ENCODE peak calls at places on chromosomes 4 and X, in four cellular contexts. One of them, this sample, is unnamed.

GRCh38 chr4:2934813-2935761 is 28.1 kb downstream of the NOP14 start:
- DNase-seq in prostate gland: peak; percentile 94
- DNase-seq in upper lobe of right lung: peak; percentile 98
- DNase-seq in ovary: peak; percentile 99
- DNase-seq in this sample: peak; percentile 96

GRCh38 chr4:54683616-54684346 is 26.0 kb downstream of the KIT start:
- DNase-seq in prostate gland: no peak
- DNase-seq in upper lobe of right lung: no peak
- DNase-seq in ovary: no peak
- DNase-seq in this sample: no peak

GRCh38 chr4:20421586-20421985 is 169.9 kb downstream of the SLIT2 start:
- DNase-seq in prostate gland: no peak
- DNase-seq in upper lobe of right lung: no peak
- DNase-seq in ovary: no peak
- DNase-seq in this sample: no peak

GRCh38 chrX:23376581-23376980 is 41.9 kb downstream of the PTCHD1 start:
- DNase-seq in prostate gland: no peak
- DNase-seq in upper lobe of right lung: no peak
- DNase-seq in ovary: no peak
- DNase-seq in this sample: no peak

GRCh38 chrX:93673869-93674271 is at the start of gene FAM133A:
- DNase-seq in prostate gland: no peak
- DNase-seq in upper lobe of right lung: no peak
- DNase-seq in ovary: no peak
- DNase-seq in this sample: no peak

GRCh38 chr4:181503800-181504364 is 739.3 kb upstream of the TENM3 start:
- DNase-seq in prostate gland: no peak
- DNase-seq in upper lobe of right lung: no peak
- DNase-seq in ovary: no peak
- DNase-seq in this sample: no peak

GRCh38 chr4:26342328-26343040 is 21.7 kb downstream of the RBPJ start:
- DNase-seq in prostate gland: no peak
- DNase-seq in upper lobe of right lung: no peak
- DNase-seq in ovary: no peak
- DNase-seq in this sample: no peak

GRCh38 chr4:98275129-98275528 is 13.9 kb downstream of the RAP1GDS1 start:
- DNase-seq in prostate gland: no peak
- DNase-seq in upper lobe of right lung: no peak
- DNase-seq in ovary: no peak
- DNase-seq in this sample: no peak

GRCh38 chr4:95857761-95858160 is 17.9 kb downstream of the PDHA2 start:
- DNase-seq in prostate gland: no peak
- DNase-seq in upper lobe of right lung: no peak
- DNase-seq in ovary: no peak
- DNase-seq in this sample: no peak

GRCh38 chrX:119095936-119096335 is 23.1 kb downstream of the CT47C1 start:
- DNase-seq in prostate gland: no peak
- DNase-seq in upper lobe of right lung: no peak
- DNase-seq in ovary: no peak
- DNase-seq in this sample: no peak

DNA sequence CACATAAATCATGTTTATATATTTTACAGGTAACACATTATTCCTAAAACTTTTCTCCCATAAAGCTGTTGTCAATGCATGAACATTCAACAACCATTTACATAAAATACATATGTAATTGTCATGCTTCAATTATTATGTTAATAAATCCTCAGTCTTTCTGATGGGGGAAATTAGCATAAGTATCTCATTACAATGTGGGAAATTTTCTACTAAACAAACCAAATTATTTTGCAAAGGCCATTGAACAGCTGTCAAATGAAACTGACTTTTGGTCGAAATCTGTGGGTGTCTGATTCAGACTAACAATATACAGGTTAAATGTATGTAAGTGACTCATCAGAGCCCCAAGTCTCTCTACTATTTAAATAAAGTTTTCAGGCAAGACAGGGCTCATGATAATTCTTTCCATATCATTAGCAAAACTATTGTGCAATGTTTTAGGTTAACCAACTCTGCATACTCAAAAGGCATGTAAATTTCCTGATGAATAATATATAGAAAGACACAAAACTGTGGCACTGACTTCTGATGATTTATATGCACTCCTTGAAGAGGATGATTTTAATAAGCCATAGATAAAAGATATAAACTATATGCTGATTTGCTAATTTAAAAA is 795.3 kb upstream of the AADAT start:
- DNase-seq in prostate gland: no peak
- DNase-seq in upper lobe of right lung: no peak
- DNase-seq in ovary: no peak
- DNase-seq in this sample: no peak
- H3K27ac ChIP-seq in prostate gland: no peak overlapping the region
- H3K27ac ChIP-seq in upper lobe of right lung: no peak overlapping the region
- H3K27ac ChIP-seq in ovary: no peak overlapping the region
- H3K27ac ChIP-seq in this sample: no peak overlapping the region

DNA sequence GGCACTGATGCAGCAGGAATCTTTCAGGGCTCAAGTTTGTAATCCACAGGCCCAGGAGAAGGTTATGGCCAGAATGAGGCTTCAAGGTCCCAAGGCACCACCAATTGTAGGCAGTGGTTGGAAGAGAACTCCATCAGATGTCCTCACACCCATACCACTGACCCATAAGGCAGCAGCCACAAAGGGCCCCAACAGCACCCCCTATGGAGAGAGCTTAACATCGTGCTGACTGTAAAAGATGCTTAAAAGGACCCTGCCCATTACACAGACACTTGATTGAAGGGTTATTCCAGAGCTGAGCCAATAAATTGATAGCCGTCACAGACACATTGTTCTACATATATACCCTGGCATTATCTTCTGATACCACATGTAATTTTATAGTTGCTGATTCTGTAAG is 113.7 kb downstream of the SOWAHB start:
- DNase-seq in prostate gland: no peak
- DNase-seq in upper lobe of right lung: no peak
- DNase-seq in ovary: no peak
- DNase-seq in this sample: no peak
- H3K27ac ChIP-seq in prostate gland: no peak overlapping the region
- H3K27ac ChIP-seq in upper lobe of right lung: no peak overlapping the region
- H3K27ac ChIP-seq in ovary: no peak overlapping the region
- H3K27ac ChIP-seq in this sample: no peak overlapping the region

GRCh38 chr4:184477201-184477999 is 3.0 kb upstream of the IRF2 start:
- DNase-seq in prostate gland: no peak
- DNase-seq in upper lobe of right lung: no peak
- DNase-seq in ovary: no peak
- DNase-seq in this sample: no peak
- H3K27ac ChIP-seq in prostate gland: no peak overlapping the region
- H3K27ac ChIP-seq in upper lobe of right lung: no peak overlapping the region
- H3K27ac ChIP-seq in ovary: peak overlapping the region; percentile 17
- H3K27ac ChIP-seq in this sample: peak overlapping the region; percentile 97

GRCh38 chr4:104941661-104942062 is 205.0 kb upstream of the TET2 start:
- DNase-seq in prostate gland: no peak
- DNase-seq in upper lobe of right lung: no peak
- DNase-seq in ovary: no peak
- DNase-seq in this sample: no peak
- H3K27ac ChIP-seq in prostate gland: no peak overlapping the region
- H3K27ac ChIP-seq in upper lobe of right lung: no peak overlapping the region
- H3K27ac ChIP-seq in ovary: no peak overlapping the region
- H3K27ac ChIP-seq in this sample: no peak overlapping the region

GRCh38 chrX:129516402-129516801 is 6.9 kb downstream of the SMARCA1 start:
- DNase-seq in prostate gland: no peak
- DNase-seq in upper lobe of right lung: no peak
- DNase-seq in ovary: no peak
- DNase-seq in this sample: no peak
- H3K27ac ChIP-seq in prostate gland: no peak overlapping the region
- H3K27ac ChIP-seq in upper lobe of right lung: no peak overlapping the region
- H3K27ac ChIP-seq in ovary: no peak overlapping the region
- H3K27ac ChIP-seq in this sample: no peak overlapping the region

GRCh38 chr4:25172964-25173917 is 13.0 kb upstream of the SEPSECS start:
- DNase-seq in prostate gland: no peak
- DNase-seq in upper lobe of right lung: no peak
- DNase-seq in ovary: no peak
- DNase-seq in this sample: no peak
- H3K27ac ChIP-seq in prostate gland: no peak overlapping the region
- H3K27ac ChIP-seq in upper lobe of right lung: no peak overlapping the region
- H3K27ac ChIP-seq in ovary: no peak overlapping the region
- H3K27ac ChIP-seq in this sample: peak overlapping the region; percentile 75

GRCh38 chr4:7780751-7781348 is 158.8 kb downstream of the AFAP1 start:
- DNase-seq in prostate gland: no peak
- DNase-seq in upper lobe of right lung: no peak
- DNase-seq in ovary: no peak
- DNase-seq in this sample: no peak
- H3K27ac ChIP-seq in prostate gland: no peak overlapping the region
- H3K27ac ChIP-seq in upper lobe of right lung: no peak overlapping the region
- H3K27ac ChIP-seq in ovary: no peak overlapping the region
- H3K27ac ChIP-seq in this sample: no peak overlapping the region

DNA sequence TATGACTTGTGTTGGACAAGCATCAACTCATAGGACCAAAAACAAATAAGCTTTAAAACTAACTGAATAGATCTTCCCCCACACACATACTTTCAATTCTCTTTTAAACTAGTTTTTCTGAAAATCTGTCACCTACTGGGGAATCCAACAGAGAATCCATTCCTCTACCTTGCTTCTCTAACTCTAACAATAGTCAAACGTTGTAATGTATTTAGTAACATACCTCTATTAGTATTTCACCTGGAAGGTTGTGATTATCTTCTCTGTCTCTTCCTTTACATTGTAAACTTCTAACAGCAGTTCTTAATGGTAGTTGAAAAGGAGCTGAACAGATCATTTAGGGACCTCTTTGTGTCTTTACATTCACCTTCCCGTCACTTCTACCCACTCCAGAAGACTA is 337.1 kb upstream of the FAM241A start:
- DNase-seq in prostate gland: no peak
- DNase-seq in upper lobe of right lung: no peak
- DNase-seq in ovary: no peak
- DNase-seq in this sample: no peak
- H3K27ac ChIP-seq in prostate gland: no peak overlapping the region
- H3K27ac ChIP-seq in upper lobe of right lung: no peak overlapping the region
- H3K27ac ChIP-seq in ovary: no peak overlapping the region
- H3K27ac ChIP-seq in this sample: no peak overlapping the region